ENCODE peak calls at places on chromosomes 16 and 17, in five cellular contexts. V is AG09309, N is neural progenitor cell, D is AG04450, H is A549. L is an unnamed sample.

GRCh38 chr17:80586464-80587228 is 42.0 kb downstream of the RPTOR start:
- DNase-seq in V (no peak), D (peak; percentile 74), N (no peak), H (no peak), L (peak; percentile 29)

GRCh38 chr17:36931697-36932382 is 5.4 kb upstream of the LHX1 start:
- DNase-seq in N (no peak), D (no peak), H (no peak), V (no peak), L (no peak)

GRCh38 chr17:56274491-56274890 is 121.2 kb downstream of the ANKFN1 start:
- DNase-seq in H (no peak), D (no peak), N (no peak), V (no peak), L (no peak)

GRCh38 chr17:64413505-64413904 is 22.8 kb upstream of the PECAM1 start:
- DNase-seq in V (no peak), H (no peak), N (no peak), D (no peak), L (no peak)

GRCh38 chr17:48882272-48882671 is 10.3 kb upstream of the ATP5MC1 start:
- DNase-seq in D (no peak), H (no peak), N (no peak), V (no peak), L (no peak)

GRCh38 chr17:40622509-40622928 is 25.1 kb downstream of the SMARCE1 start:
- DNase-seq in V (no peak), D (no peak), H (no peak), N (no peak), L (no peak)

GRCh38 chr16:85199880-85200279 is 87.6 kb upstream of the CIBAR2 start:
- DNase-seq in V (no peak), H (no peak), D (no peak), N (no peak), L (no peak)

GRCh38 chr16:9008335-9009260 is 44.9 kb upstream of the USP7 start:
- DNase-seq in D (no peak), N (peak; percentile 89), H (peak; percentile 97), V (no peak), L (peak; percentile 70)

GRCh38 chr16:89801800-89802199 is 14.6 kb downstream of the FANCA start:
- DNase-seq in V (no peak), D (no peak), N (no peak), H (no peak), L (peak; percentile 64)

GRCh38 chr16:66587881-66588600 is 8.8 kb downstream of the CMTM2 start:
- DNase-seq in N (no peak), V (no peak), D (no peak), H (no peak), L (no peak)

GRCh38 chr16:67013823-67014640 is 14.9 kb upstream of the CBFB start:
- DNase-seq in V (no peak), N (peak; percentile 86), H (peak; percentile 41), D (no peak), L (peak; percentile 79)

GRCh38 chr16:66539628-66540469 is 10.1 kb downstream of the TK2 start:
- DNase-seq in H (no peak), V (no peak), D (no peak), N (no peak), L (no peak)

GRCh38 chr16:85126731-85127662 is 14.7 kb upstream of the CIBAR2 start:
- DNase-seq in N (peak; percentile 69), H (no peak), V (peak; percentile 35), D (peak; percentile 81), L (peak; percentile 92)

GRCh38 chr17:29138184-29138955 is 41.8 kb downstream of the MYO18A start:
- DNase-seq in D (no peak), H (no peak), V (no peak), N (no peak), L (no peak)

GRCh38 chr16:85222151-85222863 is 110.0 kb upstream of the CIBAR2 start:
- DNase-seq in D (no peak), H (no peak), V (no peak), N (peak; percentile 91), L (no peak)

GRCh38 chr17:33137411-33137810 is 145.8 kb downstream of the SPACA3 start:
- DNase-seq in V (no peak), N (no peak), D (no peak), H (no peak), L (no peak)

GRCh38 chr16:52068447-52069074 is 478.4 kb downstream of the TOX3 start:
- DNase-seq in V (no peak), N (peak; percentile 72), H (no peak), D (no peak), L (peak; percentile 25)

GRCh38 chr16:84465154-84465553 is 39.3 kb downstream of the MEAK7 start:
- DNase-seq in H (no peak), N (no peak), D (no peak), V (no peak), L (no peak)

DNA sequence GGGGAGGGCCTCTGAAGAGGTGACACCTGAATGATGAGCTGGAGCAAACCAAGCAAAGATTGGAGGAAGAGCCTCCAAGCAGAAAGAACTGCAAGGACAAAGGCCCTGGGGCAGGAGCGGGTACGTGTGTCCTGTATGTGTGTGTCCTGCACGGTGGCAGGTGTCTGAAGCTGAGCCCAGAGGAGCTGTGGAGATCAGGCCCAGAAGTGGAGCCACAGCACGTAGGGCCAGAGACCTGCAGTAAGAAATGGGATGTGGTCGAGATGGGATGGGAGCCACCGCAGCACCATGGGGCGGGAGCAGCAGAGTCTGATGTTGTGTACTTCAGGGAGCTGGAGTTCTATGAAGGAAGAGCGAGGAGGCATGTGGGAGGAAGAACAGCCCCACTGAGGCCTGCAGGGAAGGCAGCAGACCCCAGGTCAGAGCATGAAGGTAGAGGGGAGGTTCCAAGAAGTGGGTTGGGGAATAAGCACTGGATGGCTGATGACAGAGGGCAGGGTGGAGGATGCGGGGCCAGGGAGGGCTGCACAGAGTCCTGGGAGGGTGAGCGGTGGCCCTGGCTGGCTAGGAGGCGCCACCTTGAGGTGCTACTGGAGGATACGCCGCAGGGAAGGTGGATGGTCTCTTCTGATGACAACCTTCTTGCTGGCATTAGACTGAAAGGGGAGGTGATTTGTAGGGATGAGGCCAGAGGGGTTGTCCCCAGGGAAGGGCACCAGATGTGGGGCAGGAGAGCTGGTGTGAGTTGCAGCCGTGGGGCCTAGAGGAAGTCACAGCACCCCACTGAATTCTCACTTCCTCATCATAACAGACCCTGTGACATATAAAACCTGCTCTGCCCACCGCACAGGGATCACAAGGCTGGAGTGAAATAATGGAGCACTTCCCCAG is 10.6 kb upstream of the CETP start:
- DNase-seq in N (peak; percentile 77), H (peak; percentile 60), D (no peak), V (no peak), L (peak; percentile 66)
- TF ChIP-seq CTCF in N (peak; percentile 65), H (peak; percentile 58), D (peak; percentile 66), V (peak; percentile 83), L (peak; percentile 75)

GRCh38 chr16:71557299-71557698 is 19.6 kb downstream of the TAT start:
- DNase-seq in H (no peak), V (no peak), D (no peak), N (no peak), L (no peak)

GRCh38 chr16:71547168-71547567 is 20.9 kb downstream of the CHST4 start:
- DNase-seq in V (no peak), H (no peak), D (no peak), N (no peak), L (no peak)

GRCh38 chr16:71555230-71555891 is 21.5 kb downstream of the TAT start:
- DNase-seq in V (no peak), N (no peak), D (no peak), H (no peak), L (peak; percentile 69)

GRCh38 chr16:71557954-71558582 is 18.8 kb downstream of the TAT start:
- DNase-seq in V (no peak), H (no peak), N (no peak), D (no peak), L (no peak)

DNA sequence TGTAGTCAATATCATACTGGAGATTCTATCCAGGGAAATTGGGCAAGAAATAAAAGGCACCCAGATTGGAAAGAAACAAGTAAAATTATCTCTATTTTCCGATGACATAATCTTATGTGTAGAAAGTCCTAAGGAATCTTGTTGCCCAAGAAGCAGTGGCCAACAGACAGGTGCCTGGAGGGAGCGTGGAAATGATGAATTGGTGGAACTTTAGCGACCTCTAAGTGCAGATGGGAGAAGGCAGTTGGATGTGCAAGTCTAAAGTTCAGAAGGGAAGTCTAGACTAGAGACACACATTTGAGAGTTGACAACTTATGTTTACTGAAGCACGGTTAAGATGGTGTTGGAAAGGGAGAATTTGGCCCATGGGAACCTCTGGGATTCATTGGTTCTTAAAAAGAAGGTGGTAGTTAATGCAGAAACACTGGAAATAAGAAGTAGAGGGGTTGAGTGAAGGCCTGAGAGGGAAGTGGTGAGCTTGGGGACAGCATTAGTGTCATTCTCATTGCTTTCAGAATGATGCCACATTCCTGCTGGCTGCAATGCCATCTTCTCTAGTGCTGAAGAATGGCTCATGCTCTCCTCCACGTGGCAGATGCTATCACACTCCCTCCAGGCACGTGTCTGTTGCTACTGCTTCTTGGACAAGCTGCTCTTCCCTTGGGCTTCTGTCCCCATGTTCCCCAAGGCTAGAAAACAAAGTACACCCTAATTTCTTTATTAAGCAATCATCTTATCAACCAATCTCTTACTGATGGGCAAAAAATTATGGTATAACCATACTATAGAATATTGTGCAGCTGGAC is 24.0 kb downstream of the TAT start:
- DNase-seq in D (no peak), V (no peak), H (no peak), N (peak; percentile 33), L (no peak)
- TF ChIP-seq CTCF in D (no peak), V (no peak), H (no peak), N (peak; percentile 40), L (no peak)

DNA sequence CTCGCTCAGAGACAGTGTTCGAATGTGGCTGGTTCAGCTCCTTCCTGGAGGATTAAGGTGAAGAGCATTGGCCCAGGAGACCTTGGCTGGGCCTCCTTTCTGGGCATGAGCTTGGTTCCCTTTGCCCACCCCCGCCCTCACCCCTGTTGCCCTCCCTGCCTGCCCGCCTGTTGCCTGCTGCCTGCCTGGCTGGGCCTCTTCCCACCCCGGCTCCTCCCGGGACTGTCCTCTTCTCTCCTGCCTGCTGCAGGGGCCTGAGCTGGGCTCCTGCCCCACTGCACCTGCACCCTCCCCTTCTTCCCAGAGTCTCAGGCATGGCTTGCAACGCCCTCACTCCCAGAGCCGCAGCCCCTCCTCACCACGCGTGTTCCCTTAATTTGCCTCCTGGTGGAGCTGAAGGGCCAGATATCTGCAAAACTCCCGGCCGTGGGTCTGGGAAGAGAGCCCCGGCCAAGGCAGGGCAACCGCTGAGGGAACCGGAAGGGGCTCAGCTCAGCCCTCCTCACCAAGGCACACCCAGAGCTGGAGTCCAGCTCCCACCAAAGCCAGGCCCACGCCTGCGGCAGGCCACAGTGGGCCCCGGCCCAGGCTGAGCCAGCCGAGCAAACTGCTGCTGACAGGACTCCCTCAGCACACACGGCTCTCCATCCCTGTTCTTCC is 31.2 kb downstream of the MNT start:
- DNase-seq in V (no peak), N (peak; percentile 62), H (no peak), D (no peak), L (peak; percentile 31)
- TF ChIP-seq CTCF in V (no peak), N (peak; percentile 37), H (no peak), D (peak; percentile 15), L (peak; percentile 23)

DNA sequence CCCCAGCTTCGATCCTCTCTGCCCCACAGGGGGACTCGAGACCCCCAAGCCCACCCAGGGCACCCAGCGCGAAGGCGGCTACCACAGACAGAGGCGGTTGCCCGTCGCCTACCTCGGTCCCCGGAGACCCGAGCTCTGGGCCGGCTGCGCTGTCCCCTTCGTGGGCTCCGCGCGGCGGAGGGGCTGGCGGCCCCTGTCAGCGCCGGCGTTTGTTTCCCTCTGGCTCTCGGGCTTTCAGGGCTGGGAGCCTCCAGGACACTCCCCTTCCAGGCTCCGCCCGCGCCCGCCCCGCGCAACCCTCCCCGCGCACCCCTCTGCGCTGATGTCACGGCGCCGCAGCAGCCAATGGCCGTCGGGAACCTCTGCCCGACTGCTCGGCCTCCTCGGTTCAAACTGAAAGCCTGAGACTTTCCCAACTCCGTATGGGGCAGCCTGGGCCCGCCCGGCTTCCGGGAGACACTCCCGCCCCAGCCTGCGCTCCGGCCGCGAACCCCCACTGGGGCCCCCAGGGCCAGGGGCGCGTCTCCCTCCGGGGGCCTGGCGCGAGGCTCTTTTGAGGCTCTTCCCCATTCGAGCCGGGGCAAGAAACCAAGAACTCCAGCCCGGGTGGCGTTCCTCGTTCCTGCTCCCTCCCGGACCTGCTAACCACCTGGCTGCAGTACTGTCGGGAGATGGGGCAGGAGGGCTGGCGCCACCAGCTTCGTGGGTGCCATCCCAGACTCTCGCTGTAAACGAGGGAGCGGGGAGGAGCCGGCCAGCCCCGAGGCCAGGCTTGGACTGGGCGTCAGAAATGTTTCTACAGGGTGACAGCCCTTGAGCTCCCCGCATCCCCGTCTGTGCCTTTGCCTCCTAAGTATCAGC is at the start of gene CDC42EP4:
- DNase-seq in H (peak; percentile 94), N (peak; percentile 97), D (no peak), V (peak; percentile 62), L (peak; percentile 94)
- TF ChIP-seq CTCF in H (no peak), N (no peak), D (no peak), V (no peak), L (no peak)